ENCODE peak calls at places on chromosomes 4 and X, in seven cellular contexts. A, K, M, Z, W, H and N are unnamed samples.
A peak's percentile ranks its signal among the peaks of the same experiment; 100 is the strongest.

GRCh38 chr4:185383451-185383850 is 12.3 kb downstream of the LRP2BP start:
- DNase-seq in A (no peak), K (no peak), M (peak; percentile 80), Z (no peak), W (no peak), H (no peak), N (no peak)

GRCh38 chr4:94455081-94455480 is 3.3 kb downstream of the PDLIM5 start:
- DNase-seq in A (peak; percentile 68), K (peak; percentile 75), M (peak; percentile 76), Z (peak; percentile 48), W (peak; percentile 70), H (peak; percentile 76), N (peak; percentile 86)

GRCh38 chrX:13906103-13906502 is 89.2 kb upstream of the GPM6B start:
- DNase-seq in A (no peak), K (no peak), M (no peak), Z (no peak), W (no peak), H (no peak), N (no peak)

GRCh38 chrX:2817036-2817435 is 11.7 kb upstream of the GYG2 start:
- DNase-seq in A (no peak), K (no peak), M (no peak), Z (no peak), W (no peak), H (no peak), N (no peak)

GRCh38 chr4:183492791-183493221 is 12.1 kb upstream of the ING2 start:
- DNase-seq in A (no peak), K (no peak), M (no peak), Z (no peak), W (no peak), H (no peak), N (peak; percentile 24)

GRCh38 chrX:110985470-110985869 is 110.5 kb upstream of the PAK3 start:
- DNase-seq in A (no peak), K (no peak), M (no peak), Z (no peak), W (no peak), H (no peak), N (no peak)

GRCh38 chr4:6008766-6009385 is 9.4 kb downstream of the C4orf50 start:
- DNase-seq in A (no peak), K (no peak), M (no peak), Z (no peak), W (no peak), H (no peak), N (no peak)

GRCh38 chr4:172826346-172826745 is 342.3 kb upstream of the GALNT7 start:
- DNase-seq in A (no peak), K (no peak), M (no peak), Z (no peak), W (no peak), H (no peak), N (no peak)

GRCh38 chrX:15737188-15737956 is 698 bp upstream of the CA5B start:
- DNase-seq in A (no peak), K (no peak), M (no peak), Z (no peak), W (peak; percentile 14), H (no peak), N (no peak)

GRCh38 chrX:2507904-2508630 is 7.3 kb upstream of the DHRSX start:
- DNase-seq in A (no peak), K (no peak), M (no peak), Z (no peak), W (peak; percentile 63), H (no peak), N (no peak)

GRCh38 chr4:110631582-110632505 is 9.0 kb upstream of the PITX2 start:
- DNase-seq in A (peak; percentile 54), K (peak; percentile 57), M (peak; percentile 54), Z (peak; percentile 76), W (peak; percentile 93), H (peak; percentile 73), N (peak; percentile 72)

GRCh38 chr4:5036239-5036638 is 15.0 kb upstream of the STK32B start:
- DNase-seq in A (no peak), K (no peak), M (no peak), Z (no peak), W (peak; percentile 18), H (no peak), N (peak; percentile 60)

GRCh38 chr4:134501973-134502372 is 300.4 kb upstream of the PABPC4L start:
- DNase-seq in A (no peak), K (no peak), M (no peak), Z (no peak), W (no peak), H (no peak), N (no peak)
- TF ChIP-seq CTCF in A (no peak), K (no peak), M (no peak), Z (no peak), W (no peak), H (no peak), N (no peak)

GRCh38 chr4:40209401-40209800 is 12.6 kb downstream of the RHOH start:
- DNase-seq in A (no peak), K (no peak), M (no peak), Z (no peak), W (no peak), H (no peak), N (no peak)
- H3K4me3 ChIP-seq in A (no peak overlapping the region), K (no peak overlapping the region), M (no peak overlapping the region), Z (no peak overlapping the region), W (no peak overlapping the region), H (no peak overlapping the region), N (no peak overlapping the region)

GRCh38 chrX:17888421-17888820 is 27.3 kb upstream of the RAI2 start:
- DNase-seq in A (no peak), K (no peak), M (no peak), Z (no peak), W (no peak), H (no peak), N (no peak)
- TF ChIP-seq CTCF in A (no peak), K (no peak), M (peak; percentile 17), Z (no peak), W (no peak), H (no peak), N (no peak)

GRCh38 chr4:124275-125081 is at the start of gene ZNF718:
- DNase-seq in A (no peak), K (peak; percentile 95), M (peak; percentile 93), Z (peak; percentile 93), W (peak; percentile 97), H (peak; percentile 92), N (peak; percentile 99)
- H3K4me3 ChIP-seq in A (no peak within 1 kb of the TSS), K (peak within 1 kb of the TSS; percentile 81), M (peak within 1 kb of the TSS; percentile 79), Z (peak within 1 kb of the TSS; percentile 88), W (peak within 1 kb of the TSS; percentile 95), H (peak within 1 kb of the TSS; percentile 95), N (peak within 1 kb of the TSS; percentile 97)

DNA sequence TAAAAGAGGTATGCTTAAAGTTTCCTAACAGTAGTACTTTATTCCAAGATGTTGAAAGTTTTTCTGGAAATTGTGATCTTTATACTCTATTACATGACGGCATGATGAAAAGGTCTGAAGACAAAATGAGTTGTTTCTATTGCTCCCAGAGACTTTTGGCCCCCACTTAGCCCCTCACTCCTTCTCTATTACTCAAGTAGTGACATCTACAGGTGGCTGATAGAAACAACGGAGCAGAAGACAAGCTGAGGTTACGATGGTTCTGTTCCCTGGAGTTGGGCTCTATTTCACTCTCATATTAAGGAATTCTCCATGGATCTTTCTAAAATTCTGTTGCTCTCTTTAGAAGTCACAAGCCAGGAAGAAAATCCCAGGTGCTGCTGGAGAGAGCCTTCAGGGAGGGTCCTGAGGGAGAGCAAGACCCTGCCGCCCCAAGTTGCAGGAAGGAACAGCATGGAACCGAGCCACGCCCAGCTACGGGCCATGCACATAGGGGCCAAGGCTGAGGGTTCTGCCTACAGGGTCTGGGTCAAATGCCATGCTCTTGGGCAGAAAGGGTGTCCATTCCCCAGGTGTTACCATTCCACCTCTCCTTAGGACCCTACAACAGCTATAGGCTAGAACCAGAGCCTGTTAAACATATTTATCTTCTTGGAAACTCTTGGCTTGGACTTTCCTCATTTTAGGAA is 22.7 kb downstream of the RPL9 start:
- DNase-seq in A (no peak), K (no peak), M (no peak), Z (no peak), W (no peak), H (no peak), N (peak; percentile 22)
- TF ChIP-seq CTCF in A (peak; percentile 70), K (no peak), M (no peak), Z (peak; percentile 9), W (peak; percentile 43), H (peak; percentile 48), N (peak; percentile 47)

GRCh38 chrX:104567506-104567905 is 1.5 kb downstream of the IL1RAPL2 start:
- DNase-seq in A (no peak), K (no peak), M (no peak), Z (no peak), W (no peak), H (no peak), N (no peak)
- H3K4me3 ChIP-seq in A (no peak overlapping the region), K (peak overlapping the region; percentile 12), M (no peak overlapping the region), Z (no peak overlapping the region), W (no peak overlapping the region), H (peak overlapping the region; percentile 48), N (no peak overlapping the region)

GRCh38 chr4:154503598-154503997 is 12.0 kb upstream of the DCHS2 start:
- DNase-seq in A (peak; percentile 37), K (no peak), M (no peak), Z (no peak), W (peak; percentile 16), H (no peak), N (peak; percentile 43)

GRCh38 chr4:154507170-154507569 is 15.6 kb upstream of the DCHS2 start:
- DNase-seq in A (no peak), K (no peak), M (no peak), Z (no peak), W (peak; percentile 15), H (no peak), N (no peak)

GRCh38 chr4:154511990-154512389 is 20.4 kb upstream of the DCHS2 start:
- DNase-seq in A (no peak), K (no peak), M (no peak), Z (no peak), W (no peak), H (no peak), N (no peak)

DNA sequence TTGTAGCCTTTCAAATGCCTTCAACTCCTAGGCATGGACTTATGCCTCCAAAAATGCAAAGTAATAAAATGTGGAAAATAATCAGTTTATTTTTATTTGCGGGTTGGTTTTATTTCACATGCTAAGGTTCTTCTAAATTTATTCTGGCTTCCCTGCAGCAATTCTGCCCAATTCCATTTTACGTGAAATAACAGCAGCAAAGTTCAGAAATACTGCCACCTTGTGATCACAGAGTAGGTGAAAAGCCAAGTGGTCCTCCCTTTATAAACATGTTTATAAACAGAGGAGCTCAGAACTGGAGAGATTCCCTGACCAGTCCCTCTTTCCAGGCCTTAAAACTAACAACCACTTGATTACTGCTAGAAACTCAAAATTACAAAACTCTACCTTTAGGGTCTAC is 14.7 kb upstream of the DCHS2 start:
- DNase-seq in A (peak; percentile 27), K (no peak), M (no peak), Z (no peak), W (peak; percentile 66), H (no peak), N (peak; percentile 69)
- TF ChIP-seq CTCF in A (peak; percentile 63), K (peak; percentile 21), M (peak; percentile 15), Z (peak; percentile 27), W (peak; percentile 76), H (peak; percentile 56), N (peak; percentile 65)

DNA sequence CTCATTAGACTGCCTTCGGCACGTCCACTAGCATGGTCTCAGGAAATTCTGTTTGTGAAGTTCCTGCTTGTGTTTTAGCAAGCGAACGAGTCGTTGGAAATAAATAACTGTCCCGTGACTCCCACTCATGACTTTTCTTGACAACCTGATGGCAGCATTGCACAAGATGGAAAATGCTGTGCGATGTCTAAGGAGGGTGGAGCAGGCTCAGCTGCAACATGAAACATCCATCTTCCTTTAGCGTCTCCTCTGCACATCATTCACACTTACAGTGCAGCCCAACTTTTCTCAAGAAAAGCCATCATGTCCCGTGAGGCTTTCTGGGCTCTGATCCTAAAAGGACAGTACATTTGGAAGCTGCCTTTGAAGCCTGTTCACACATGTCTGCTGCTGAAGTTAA is 328.9 kb upstream of the ZFP42 start:
- DNase-seq in A (no peak), K (no peak), M (no peak), Z (no peak), W (peak; percentile 11), H (no peak), N (no peak)
- H3K4me3 ChIP-seq in A (no peak overlapping the region), K (no peak overlapping the region), M (no peak overlapping the region), Z (no peak overlapping the region), W (no peak overlapping the region), H (no peak overlapping the region), N (no peak overlapping the region)